ENCODE peak calls at places on chromosomes 2 and 18, in ten cellular contexts. One of them, this sample, is unnamed.

GRCh38 chr2:233386382-233387041 is 32.2 kb downstream of the DGKD start:
- DNase-seq in iris pigment epithelial cell: peak
- DNase-seq in NCI-H187 treated with DMSO at 0.1 percent for 48 hours: no peak
- DNase-seq in DMS53: no peak
- DNase-seq in activated CD8-positive, alpha-beta memory T cell treated with anti-CD3 and anti-CD28 coated beads for 4 hours: no peak
- DNase-seq in CD8-positive, alpha-beta memory T cell: no peak
- DNase-seq in NB4: no peak
- DNase-seq in GM13977: no peak
- DNase-seq in mesenteric fat pad: peak
- DNase-seq in foreskin fibroblast: peak
- DNase-seq in this sample: no peak

GRCh38 chr2:159615936-159616733 is at the start of gene BAZ2B:
- DNase-seq in iris pigment epithelial cell: peak
- DNase-seq in NCI-H187 treated with DMSO at 0.1 percent for 48 hours: no peak
- DNase-seq in DMS53: peak
- DNase-seq in activated CD8-positive, alpha-beta memory T cell treated with anti-CD3 and anti-CD28 coated beads for 4 hours: no peak
- DNase-seq in CD8-positive, alpha-beta memory T cell: peak
- DNase-seq in NB4: peak
- DNase-seq in GM13977: peak
- DNase-seq in mesenteric fat pad: peak
- DNase-seq in foreskin fibroblast: peak
- DNase-seq in this sample: no peak

GRCh38 chr18:57806891-57807280 is 3.8 kb upstream of the ATP8B1 start:
- DNase-seq in iris pigment epithelial cell: peak
- DNase-seq in NCI-H187 treated with DMSO at 0.1 percent for 48 hours: no peak
- DNase-seq in DMS53: no peak
- DNase-seq in activated CD8-positive, alpha-beta memory T cell treated with anti-CD3 and anti-CD28 coated beads for 4 hours: no peak
- DNase-seq in CD8-positive, alpha-beta memory T cell: no peak
- DNase-seq in NB4: no peak
- DNase-seq in GM13977: no peak
- DNase-seq in mesenteric fat pad: no peak
- DNase-seq in foreskin fibroblast: peak
- DNase-seq in this sample: no peak

GRCh38 chr18:24841536-24841935 is 381.1 kb downstream of the HRH4 start:
- DNase-seq in iris pigment epithelial cell: no peak
- DNase-seq in NCI-H187 treated with DMSO at 0.1 percent for 48 hours: no peak
- DNase-seq in DMS53: no peak
- DNase-seq in activated CD8-positive, alpha-beta memory T cell treated with anti-CD3 and anti-CD28 coated beads for 4 hours: no peak
- DNase-seq in CD8-positive, alpha-beta memory T cell: no peak
- DNase-seq in NB4: no peak
- DNase-seq in GM13977: no peak
- DNase-seq in mesenteric fat pad: no peak
- DNase-seq in foreskin fibroblast: no peak
- DNase-seq in this sample: no peak

GRCh38 chr18:63470751-63471150 is 6.0 kb upstream of the SERPINB5 start:
- DNase-seq in iris pigment epithelial cell: no peak
- DNase-seq in NCI-H187 treated with DMSO at 0.1 percent for 48 hours: no peak
- DNase-seq in DMS53: no peak
- DNase-seq in activated CD8-positive, alpha-beta memory T cell treated with anti-CD3 and anti-CD28 coated beads for 4 hours: no peak
- DNase-seq in CD8-positive, alpha-beta memory T cell: no peak
- DNase-seq in NB4: peak
- DNase-seq in GM13977: no peak
- DNase-seq in mesenteric fat pad: no peak
- DNase-seq in foreskin fibroblast: no peak
- DNase-seq in this sample: no peak

GRCh38 chr2:191933307-191934105 is 86.6 kb upstream of the CAVIN2 start:
- DNase-seq in iris pigment epithelial cell: peak
- DNase-seq in NCI-H187 treated with DMSO at 0.1 percent for 48 hours: no peak
- DNase-seq in DMS53: peak
- DNase-seq in activated CD8-positive, alpha-beta memory T cell treated with anti-CD3 and anti-CD28 coated beads for 4 hours: no peak
- DNase-seq in CD8-positive, alpha-beta memory T cell: no peak
- DNase-seq in NB4: no peak
- DNase-seq in GM13977: no peak
- DNase-seq in mesenteric fat pad: no peak
- DNase-seq in foreskin fibroblast: peak
- DNase-seq in this sample: no peak

GRCh38 chr2:177606636-177607035 is 214.1 kb downstream of the AGPS start:
- DNase-seq in iris pigment epithelial cell: peak
- DNase-seq in NCI-H187 treated with DMSO at 0.1 percent for 48 hours: no peak
- DNase-seq in DMS53: no peak
- DNase-seq in activated CD8-positive, alpha-beta memory T cell treated with anti-CD3 and anti-CD28 coated beads for 4 hours: no peak
- DNase-seq in CD8-positive, alpha-beta memory T cell: no peak
- DNase-seq in NB4: no peak
- DNase-seq in GM13977: no peak
- DNase-seq in mesenteric fat pad: no peak
- DNase-seq in foreskin fibroblast: peak
- DNase-seq in this sample: no peak

GRCh38 chr2:104734937-104735586 is 118.9 kb upstream of the POU3F3 start:
- DNase-seq in iris pigment epithelial cell: peak
- DNase-seq in NCI-H187 treated with DMSO at 0.1 percent for 48 hours: no peak
- DNase-seq in DMS53: no peak
- DNase-seq in activated CD8-positive, alpha-beta memory T cell treated with anti-CD3 and anti-CD28 coated beads for 4 hours: no peak
- DNase-seq in CD8-positive, alpha-beta memory T cell: no peak
- DNase-seq in NB4: peak
- DNase-seq in GM13977: no peak
- DNase-seq in mesenteric fat pad: no peak
- DNase-seq in foreskin fibroblast: no peak
- DNase-seq in this sample: no peak

GRCh38 chr2:191038241-191038725 is 24.3 kb upstream of the STAT1 start:
- DNase-seq in iris pigment epithelial cell: peak
- DNase-seq in NCI-H187 treated with DMSO at 0.1 percent for 48 hours: no peak
- DNase-seq in DMS53: peak
- DNase-seq in activated CD8-positive, alpha-beta memory T cell treated with anti-CD3 and anti-CD28 coated beads for 4 hours: no peak
- DNase-seq in CD8-positive, alpha-beta memory T cell: no peak
- DNase-seq in NB4: peak
- DNase-seq in GM13977: no peak
- DNase-seq in mesenteric fat pad: no peak
- DNase-seq in foreskin fibroblast: peak
- DNase-seq in this sample: no peak

GRCh38 chr2:128214251-128214650 is 104.4 kb downstream of the HS6ST1 start:
- DNase-seq in iris pigment epithelial cell: no peak
- DNase-seq in NCI-H187 treated with DMSO at 0.1 percent for 48 hours: no peak
- DNase-seq in DMS53: no peak
- DNase-seq in activated CD8-positive, alpha-beta memory T cell treated with anti-CD3 and anti-CD28 coated beads for 4 hours: no peak
- DNase-seq in CD8-positive, alpha-beta memory T cell: no peak
- DNase-seq in NB4: no peak
- DNase-seq in GM13977: no peak
- DNase-seq in mesenteric fat pad: peak
- DNase-seq in foreskin fibroblast: no peak
- DNase-seq in this sample: no peak

GRCh38 chr2:126761981-126762878 is 106.3 kb downstream of the GYPC start:
- DNase-seq in iris pigment epithelial cell: no peak
- DNase-seq in NCI-H187 treated with DMSO at 0.1 percent for 48 hours: no peak
- DNase-seq in DMS53: no peak
- DNase-seq in activated CD8-positive, alpha-beta memory T cell treated with anti-CD3 and anti-CD28 coated beads for 4 hours: peak
- DNase-seq in CD8-positive, alpha-beta memory T cell: peak
- DNase-seq in NB4: peak
- DNase-seq in GM13977: no peak
- DNase-seq in mesenteric fat pad: peak
- DNase-seq in foreskin fibroblast: no peak
- DNase-seq in this sample: peak

GRCh38 chr2:174768557-174768956 is 4.3 kb upstream of the CHRNA1 start:
- DNase-seq in iris pigment epithelial cell: no peak
- DNase-seq in NCI-H187 treated with DMSO at 0.1 percent for 48 hours: no peak
- DNase-seq in DMS53: no peak
- DNase-seq in activated CD8-positive, alpha-beta memory T cell treated with anti-CD3 and anti-CD28 coated beads for 4 hours: no peak
- DNase-seq in CD8-positive, alpha-beta memory T cell: no peak
- DNase-seq in NB4: no peak
- DNase-seq in GM13977: no peak
- DNase-seq in mesenteric fat pad: no peak
- DNase-seq in foreskin fibroblast: no peak
- DNase-seq in this sample: no peak

GRCh38 chr18:69948919-69949537 is 1.4 kb upstream of the CD226 start:
- DNase-seq in iris pigment epithelial cell: no peak
- DNase-seq in NCI-H187 treated with DMSO at 0.1 percent for 48 hours: no peak
- DNase-seq in DMS53: no peak
- DNase-seq in activated CD8-positive, alpha-beta memory T cell treated with anti-CD3 and anti-CD28 coated beads for 4 hours: no peak
- DNase-seq in CD8-positive, alpha-beta memory T cell: no peak
- DNase-seq in NB4: peak
- DNase-seq in GM13977: peak
- DNase-seq in mesenteric fat pad: no peak
- DNase-seq in foreskin fibroblast: peak
- DNase-seq in this sample: no peak

GRCh38 chr2:118186110-118186857 is 98.0 kb downstream of the INSIG2 start:
- DNase-seq in iris pigment epithelial cell: peak
- DNase-seq in NCI-H187 treated with DMSO at 0.1 percent for 48 hours: no peak
- DNase-seq in DMS53: peak
- DNase-seq in activated CD8-positive, alpha-beta memory T cell treated with anti-CD3 and anti-CD28 coated beads for 4 hours: peak
- DNase-seq in CD8-positive, alpha-beta memory T cell: peak
- DNase-seq in NB4: peak
- DNase-seq in GM13977: peak
- DNase-seq in mesenteric fat pad: peak
- DNase-seq in foreskin fibroblast: peak
- DNase-seq in this sample: peak

This sample was measured in osteocyte.